ENCODE peak calls at places on chromosomes 12 and 14, in eight cellular contexts. G is heart right ventricle, J is AG04450, K is cardiac muscle cell, H is foreskin fibroblast, R is GM12864, B is Peyer's patch, W is RWPE2. T is an unnamed sample.

GRCh38 chr14:52051861-52052260 is 17.0 kb downstream of the NID2 start:
- DNase-seq in G (no peak), J (no peak), K (peak; percentile 50), H (peak; percentile 65), R (no peak), B (no peak), W (no peak), T (peak; percentile 58)

GRCh38 chr12:78241472-78241871 is 410.8 kb downstream of the NAV3 start:
- DNase-seq in G (no peak), J (no peak), K (no peak), H (no peak), R (no peak), B (no peak), W (no peak), T (no peak)

GRCh38 chr12:90216815-90217214 is 508.2 kb upstream of the ATP2B1 start:
- DNase-seq in G (peak; percentile 13), J (no peak), K (peak; percentile 25), H (peak; percentile 28), R (no peak), B (no peak), W (no peak), T (peak; percentile 32)

GRCh38 chr12:127280393-127281275 is 986.3 kb upstream of the TMEM132C start:
- DNase-seq in G (no peak), J (no peak), K (peak; percentile 1), H (peak; percentile 36), R (no peak), B (peak; percentile 80), W (no peak), T (peak; percentile 30)

GRCh38 chr12:127270193-127270592 is 996.8 kb upstream of the TMEM132C start:
- DNase-seq in G (no peak), J (no peak), K (peak; percentile 76), H (peak; percentile 92), R (no peak), B (no peak), W (peak; percentile 65), T (peak; percentile 73)

GRCh38 chr12:118737985-118738540 is 243.3 kb upstream of the SRRM4 start:
- DNase-seq in G (no peak), J (no peak), K (no peak), H (no peak), R (no peak), B (no peak), W (no peak), T (no peak)

GRCh38 chr14:101174980-101175606 is 271.6 kb upstream of the RTL1 start:
- DNase-seq in G (no peak), J (no peak), K (no peak), H (no peak), R (no peak), B (peak; percentile 35), W (no peak), T (no peak)

GRCh38 chr14:105933238-105933637 is 406.9 kb downstream of the TMEM121 start:
- DNase-seq in G (no peak), J (no peak), K (no peak), H (no peak), R (no peak), B (no peak), W (no peak), T (no peak)

GRCh38 chr12:124518051-124518932 is 49.1 kb downstream of the NCOR2 start:
- DNase-seq in G (peak; percentile 99), J (peak; percentile 98), K (peak; percentile 100), H (peak; percentile 99), R (no peak), B (peak; percentile 94), W (peak; percentile 95), T (peak; percentile 99)

GRCh38 chr12:40946612-40947194 is 241.4 kb upstream of the PDZRN4 start:
- DNase-seq in G (no peak), J (no peak), K (peak; percentile 58), H (peak; percentile 50), R (peak; percentile 1), B (no peak), W (no peak), T (peak; percentile 58)

DNA sequence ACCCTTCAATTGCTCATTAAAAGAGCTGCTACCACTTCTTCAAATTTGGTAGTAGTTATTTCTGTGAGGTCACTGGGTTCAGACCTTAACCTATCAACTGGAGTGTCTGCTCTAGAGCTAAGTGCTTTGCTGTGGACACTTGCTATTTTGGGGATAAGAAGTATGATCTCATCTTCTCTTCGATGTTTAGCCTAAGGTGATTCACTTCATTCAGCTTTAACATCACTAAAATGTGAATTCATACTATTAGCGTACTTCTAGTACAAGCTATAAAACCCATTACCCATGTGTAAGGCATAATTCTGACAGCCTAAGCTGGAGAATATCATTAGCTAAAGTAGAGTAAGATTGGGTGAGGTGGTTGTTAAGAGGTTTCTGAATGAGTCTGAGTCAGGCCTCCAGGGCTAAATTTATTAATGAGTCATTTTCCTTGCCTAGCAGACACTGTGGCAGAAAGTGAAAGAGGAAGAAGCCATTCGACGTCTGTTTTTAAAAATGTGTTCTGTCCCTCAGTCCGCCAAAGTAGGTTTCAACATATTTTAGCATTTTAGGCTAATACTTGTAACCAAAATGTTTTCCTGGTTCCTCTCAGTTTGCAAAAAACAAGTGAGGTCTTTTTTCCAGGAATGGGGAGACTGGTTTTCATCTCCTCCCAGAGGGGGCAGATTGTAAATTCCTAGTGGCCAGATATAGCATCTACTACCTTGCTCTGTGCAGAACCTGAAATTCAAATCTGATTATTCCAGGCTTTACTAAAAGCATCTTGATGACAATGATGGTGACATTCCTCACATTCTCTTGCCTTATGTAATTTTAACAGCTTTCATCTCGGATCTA is 103.6 kb downstream of the SSPN start:
- DNase-seq in G (peak; percentile 30), J (no peak), K (peak; percentile 72), H (peak; percentile 86), R (peak; percentile 83), B (no peak), W (no peak), T (peak; percentile 83)
- H3K4me3 ChIP-seq in G (peak overlapping the region; percentile 30), J (peak overlapping the region; percentile 43), K (no peak overlapping the region), H (peak overlapping the region; percentile 32), R (no peak overlapping the region), B (no peak overlapping the region), W (no peak overlapping the region), T (peak overlapping the region; percentile 12)

GRCh38 chr14:59133709-59134108 is 54.8 kb upstream of the DAAM1 start:
- DNase-seq in G (no peak), J (no peak), K (peak; percentile 44), H (no peak), R (no peak), B (no peak), W (no peak), T (no peak)
- TF ChIP-seq CTCF in G (no peak), J (no peak), K (no peak), H (no peak), R (no peak), B (no peak), W (no peak), T (no peak)

DNA sequence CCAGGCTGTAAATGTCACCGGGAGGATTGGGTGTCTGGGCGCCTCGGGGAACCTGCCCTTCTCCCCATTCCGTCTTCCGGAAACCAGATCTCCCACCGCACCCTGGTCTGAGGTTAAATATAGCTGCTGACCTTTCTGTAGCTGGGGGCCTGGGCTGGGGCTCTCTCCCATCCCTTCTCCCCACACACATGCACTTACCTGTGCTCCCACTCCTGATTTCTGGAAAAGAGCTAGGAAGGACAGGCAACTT is 1.3 kb downstream of the GAPDH start:
- DNase-seq in G (no peak), J (no peak), K (no peak), H (no peak), R (no peak), B (no peak), W (no peak), T (no peak)
- H3K4me3 ChIP-seq in G (peak overlapping the region; percentile 81), J (peak overlapping the region; percentile 97), K (peak overlapping the region; percentile 91), H (peak overlapping the region; percentile 92), R (peak overlapping the region; percentile 80), B (peak overlapping the region; percentile 96), W (peak overlapping the region; percentile 87), T (peak overlapping the region; percentile 96)

DNA sequence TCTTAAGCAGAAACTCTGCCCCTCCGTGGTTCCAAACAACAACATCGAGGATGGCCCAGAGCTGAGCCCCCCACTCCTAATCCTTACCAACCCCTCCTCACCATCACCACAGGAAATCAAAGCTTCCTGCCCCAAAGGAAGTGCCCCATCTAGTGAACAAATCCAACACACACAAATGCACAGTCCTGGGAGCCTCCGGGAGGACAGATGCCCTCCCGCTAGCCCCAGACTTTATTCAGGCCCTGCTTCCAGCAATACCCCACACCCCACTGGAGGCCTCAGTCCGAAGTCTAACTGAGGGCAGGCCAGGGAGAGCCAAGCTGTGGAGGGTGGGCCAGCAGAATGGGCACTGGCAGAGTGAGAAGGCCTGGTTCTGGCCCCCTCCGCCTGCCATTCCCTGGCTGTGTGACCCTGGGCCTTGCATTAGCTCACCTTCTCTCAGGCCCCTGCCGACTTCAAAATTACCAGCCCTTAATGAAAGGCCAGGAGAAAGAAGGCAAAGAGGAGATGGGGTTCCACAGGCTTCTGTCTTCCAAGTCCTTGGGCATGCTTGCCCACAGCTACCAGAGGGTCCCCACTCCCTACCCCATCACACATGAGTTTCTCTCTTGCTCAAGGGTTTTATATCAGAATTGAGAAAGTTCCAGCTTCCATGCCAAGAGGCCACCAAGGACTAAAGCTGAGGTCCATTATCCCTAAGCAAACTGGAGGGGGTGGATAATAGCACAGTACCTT is 2.3 kb downstream of the HDAC7 start:
- DNase-seq in G (no peak), J (no peak), K (no peak), H (peak; percentile 67), R (no peak), B (no peak), W (no peak), T (no peak)
- TF ChIP-seq CTCF in G (peak; percentile 44), J (peak; percentile 35), K (peak; percentile 27), H (peak; percentile 40), R (no peak), B (peak; percentile 3), W (peak; percentile 33), T (peak; percentile 51)

GRCh38 chr12:44874981-44875416 is 1.1 kb downstream of the NELL2 start:
- DNase-seq in G (no peak), J (no peak), K (no peak), H (peak; percentile 23), R (no peak), B (peak; percentile 46), W (no peak), T (no peak)
- H3K4me3 ChIP-seq in G (peak overlapping the region; percentile 59), J (no peak overlapping the region), K (peak overlapping the region; percentile 40), H (no peak overlapping the region), R (peak overlapping the region; percentile 46), B (peak overlapping the region; percentile 55), W (no peak overlapping the region), T (no peak overlapping the region)